ENCODE peak calls at places on chromosomes 3 and 15, in four cellular contexts. I is HepG2, L is H1, Y is K562. Z is an unnamed sample.

GRCh38 chr15:64532921-64533320 is 72.5 kb downstream of the ZNF609 start:
- DNase-seq in L (no peak), I (no peak), Y (no peak), Z (no peak)

GRCh38 chr15:37881237-37882013 is 53.0 kb upstream of the TMCO5A start:
- DNase-seq in Y (no peak), I (no peak), L (no peak), Z (no peak)

GRCh38 chr15:74252291-74253080 is 16.4 kb downstream of the CCDC33 start:
- DNase-seq in Y (no peak), L (no peak), I (no peak), Z (no peak)

GRCh38 chr3:143443851-143444331 is 324.3 kb downstream of the CHST2 start:
- DNase-seq in I (no peak), Y (peak; percentile 66), L (no peak), Z (peak; percentile 93)

GRCh38 chr3:154122096-154122911 is 1.1 kb downstream of the ARHGEF26 start:
- DNase-seq in L (no peak), Y (no peak), I (no peak), Z (peak; percentile 46)

GRCh38 chr3:102474207-102474606 is 39.4 kb downstream of the ZPLD1 start:
- DNase-seq in L (no peak), Y (no peak), I (no peak), Z (no peak)

GRCh38 chr15:98884894-98885293 is 122.7 kb downstream of the PGPEP1L start:
- DNase-seq in I (no peak), L (no peak), Y (no peak), Z (no peak)

GRCh38 chr3:34256791-34257190 is 458.4 kb downstream of the PDCD6IP start:
- DNase-seq in I (no peak), Y (no peak), L (no peak), Z (no peak)

GRCh38 chr3:152443212-152444023 is 174.7 kb downstream of the MBNL1 start:
- DNase-seq in I (no peak), Y (no peak), L (no peak), Z (peak; percentile 16)

GRCh38 chr15:59166601-59167265 is 39.9 kb upstream of the LDHAL6B start:
- DNase-seq in Y (no peak), L (no peak), I (no peak), Z (no peak)

GRCh38 chr3:8622873-8623725 is 21.5 kb downstream of the SSUH2 start:
- DNase-seq in Y (peak; percentile 87), I (peak; percentile 41), L (peak; percentile 61), Z (peak; percentile 85)

GRCh38 chr15:77032647-77033416 is 37.9 kb downstream of the PSTPIP1 start:
- DNase-seq in I (no peak), L (no peak), Y (no peak), Z (no peak)

GRCh38 chr3:156643729-156644389 is 30.5 kb upstream of the TIPARP start:
- DNase-seq in I (no peak), Y (peak; percentile 65), L (no peak), Z (no peak)

GRCh38 chr3:141921316-141921715 is 44.9 kb downstream of the ATP1B3 start:
- DNase-seq in L (no peak), Y (no peak), I (no peak), Z (no peak)

GRCh38 chr3:11544413-11545181 is 99.1 kb downstream of the VGLL4 start:
- DNase-seq in Y (no peak), L (no peak), I (peak; percentile 23), Z (no peak)

GRCh38 chr15:68718468-68718867 is 102.2 kb downstream of the ANP32A start:
- DNase-seq in L (no peak), I (no peak), Y (no peak), Z (no peak)
- TF ChIP-seq PHF8 in L (no peak), I (no peak), Y (no peak), Z (no peak)

GRCh38 chr3:173690542-173690941 is 293.0 kb downstream of the NLGN1 start:
- DNase-seq in Y (no peak), I (no peak), L (no peak), Z (no peak)
- TF ChIP-seq PHF8 in Y (no peak), I (no peak), L (no peak), Z (no peak)

GRCh38 chr3:61674595-61674994 is 113.2 kb downstream of the PTPRG start:
- DNase-seq in Y (no peak), L (no peak), I (no peak), Z (no peak)
- TF ChIP-seq PHF8 in Y (no peak), L (no peak), I (no peak), Z (no peak)

GRCh38 chr3:138426211-138426610 is 8.2 kb upstream of the ESYT3 start:
- DNase-seq in L (no peak), Y (no peak), I (no peak), Z (no peak)
- TF ChIP-seq PHF8 in L (no peak), Y (no peak), I (no peak), Z (no peak)

GRCh38 chr3:16844222-16844621 is 40.5 kb upstream of the PLCL2 start:
- DNase-seq in Y (no peak), I (no peak), L (no peak), Z (no peak)

GRCh38 chr3:16841354-16841753 is 43.4 kb upstream of the PLCL2 start:
- DNase-seq in I (no peak), Y (no peak), L (no peak), Z (no peak)

GRCh38 chr3:16840111-16840444 is 44.7 kb upstream of the PLCL2 start:
- DNase-seq in I (no peak), L (no peak), Y (no peak), Z (no peak)

GRCh38 chr3:16842710-16843270 is 42.0 kb upstream of the PLCL2 start:
- DNase-seq in Y (no peak), L (no peak), I (no peak), Z (no peak)

DNA sequence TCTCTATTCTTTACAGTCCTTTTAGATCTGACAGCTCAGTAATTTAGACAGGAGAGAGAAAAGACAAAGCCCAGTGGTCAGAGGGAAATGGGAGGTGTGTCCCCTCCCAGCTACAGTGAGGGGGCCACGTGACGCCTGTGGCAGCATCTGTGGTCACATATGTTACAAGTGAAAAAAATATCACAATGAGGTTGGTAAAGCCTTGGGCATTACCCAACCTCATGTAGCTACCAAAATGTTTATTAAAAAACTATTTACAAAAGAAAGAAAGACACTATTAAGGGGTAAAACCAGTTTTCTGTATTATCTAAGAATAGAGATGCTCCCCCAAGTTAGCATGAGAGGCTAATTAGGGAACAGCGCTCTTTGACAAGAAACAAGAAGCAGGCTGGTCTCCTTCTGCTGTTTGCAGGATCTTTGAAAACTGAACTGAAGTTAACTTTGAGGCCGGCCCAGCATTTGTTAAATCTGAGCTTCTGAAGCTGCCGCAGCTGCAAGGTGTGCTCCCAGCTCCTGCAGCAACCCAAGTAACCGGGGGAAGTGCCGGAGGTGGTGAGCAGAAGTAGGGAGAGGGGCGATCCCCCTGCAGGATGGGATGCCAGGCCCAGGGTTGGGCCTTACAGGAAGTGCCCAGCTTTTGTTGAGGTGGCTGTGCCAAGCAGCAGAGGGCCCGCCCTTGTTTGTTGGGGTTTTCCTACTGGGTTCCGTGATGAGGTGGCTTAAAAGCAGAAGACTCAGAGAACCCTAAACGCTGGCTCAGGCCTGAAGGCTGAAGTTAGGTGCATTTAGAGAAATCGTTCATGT is 42.6 kb upstream of the PLCL2 start:
- DNase-seq in L (no peak), Y (no peak), I (no peak), Z (no peak)
- TF ChIP-seq PHF8 in L (no peak), Y (peak; percentile 1), I (no peak), Z (no peak)

DNA sequence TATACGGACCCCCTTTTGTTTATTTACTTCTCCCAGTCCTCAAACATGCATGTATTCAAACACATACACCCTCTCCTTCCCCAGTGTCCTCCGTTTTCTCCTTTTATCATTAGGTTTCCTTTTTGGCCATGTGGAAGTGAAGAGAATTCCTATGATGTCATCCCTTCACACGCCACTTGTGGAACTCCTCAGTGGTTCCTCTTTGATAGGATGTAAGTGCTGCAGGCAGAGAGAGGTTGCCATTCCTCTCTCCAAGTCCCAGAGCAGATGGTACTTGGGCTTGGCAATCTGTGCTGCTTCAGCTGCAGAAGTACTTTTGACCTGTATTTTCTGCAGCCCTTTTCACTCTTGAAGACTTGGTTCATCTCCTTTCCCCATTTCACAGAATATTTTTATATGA is 32.9 kb upstream of the CRTC3 start:
- DNase-seq in L (no peak), I (no peak), Y (no peak), Z (no peak)
- TF ChIP-seq PHF8 in L (no peak), I (no peak), Y (no peak), Z (no peak)

DNA sequence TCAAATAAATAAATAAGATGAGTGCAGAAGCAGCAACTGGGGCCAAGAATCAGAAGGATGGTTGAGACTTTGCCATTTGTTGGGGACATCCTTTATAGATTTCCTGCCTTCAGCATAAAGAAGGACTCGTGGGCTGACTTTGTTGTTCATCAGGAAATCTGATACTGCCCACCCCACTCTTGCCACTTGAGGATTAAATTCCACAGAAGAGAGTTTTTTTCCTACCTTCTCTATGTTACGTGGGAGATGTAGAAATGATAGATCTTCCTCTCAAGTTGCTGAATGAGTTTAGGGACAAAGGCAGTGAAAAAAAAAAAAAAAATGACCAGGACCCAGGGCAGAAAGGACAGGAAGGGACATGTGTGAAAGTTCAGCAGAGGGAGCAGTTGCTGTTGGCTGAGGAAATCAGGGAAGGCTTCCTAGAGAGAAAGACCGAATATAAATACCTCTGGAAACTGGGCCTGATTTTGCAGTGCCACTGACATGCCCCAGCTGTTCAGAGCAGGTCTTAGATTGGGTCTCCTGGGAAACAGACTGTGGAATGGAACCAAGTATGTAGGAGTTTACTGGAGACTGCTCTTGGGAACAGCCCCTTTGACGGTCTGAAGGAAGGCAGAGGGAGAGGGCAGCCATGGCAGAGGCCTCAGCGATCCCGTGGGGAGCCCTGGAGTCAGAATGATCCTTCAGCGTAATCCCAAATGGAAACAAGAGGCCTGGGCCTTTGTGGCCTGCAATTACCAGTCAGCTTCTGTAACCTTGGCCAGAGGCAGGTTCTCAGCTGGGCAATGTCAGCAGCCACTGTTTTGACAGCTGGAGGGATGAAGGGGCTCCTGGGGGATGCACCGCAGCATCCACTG is 50.9 kb downstream of the C3orf20 start:
- DNase-seq in Y (no peak), L (no peak), I (no peak), Z (no peak)
- TF ChIP-seq PHF8 in Y (no peak), L (no peak), I (no peak), Z (no peak)

DNA sequence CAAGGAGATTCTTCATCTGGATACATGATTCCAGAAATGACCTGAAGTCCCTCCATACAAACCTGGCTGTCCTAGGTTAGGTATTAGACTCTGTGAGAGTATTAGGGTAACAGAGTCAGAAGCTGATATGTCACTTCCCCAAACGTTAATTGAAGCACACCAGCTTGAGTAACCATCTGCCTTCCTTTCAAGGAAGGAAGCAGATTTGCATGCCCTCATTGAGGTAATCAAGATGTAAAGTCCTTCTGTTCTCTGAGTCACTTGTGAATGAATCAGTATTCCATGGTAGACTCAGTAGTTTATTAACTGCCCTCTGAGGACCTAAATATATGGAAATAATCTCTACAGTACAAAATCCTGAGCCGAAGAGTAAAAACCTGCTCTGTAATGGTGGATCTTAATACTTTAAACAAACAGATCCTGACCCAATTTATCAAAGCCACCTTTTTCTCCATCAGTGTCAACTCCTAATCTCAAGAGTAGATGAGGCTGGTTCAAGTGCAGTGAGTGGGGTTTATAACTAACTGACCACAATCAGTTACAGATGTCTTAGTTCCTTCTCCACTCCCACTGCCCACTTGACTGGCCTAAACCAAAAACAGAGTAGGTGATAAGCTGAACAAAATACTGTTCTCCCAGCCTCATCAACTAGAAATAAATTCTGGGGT is 246.2 kb upstream of the CHRM5 start:
- DNase-seq in L (no peak), I (no peak), Y (no peak), Z (no peak)
- TF ChIP-seq PHF8 in L (no peak), I (no peak), Y (no peak), Z (no peak)

GRCh38 chr3:111662907-111663306 is 67.8 kb upstream of the ZBED2 start:
- DNase-seq in L (no peak), I (no peak), Y (no peak), Z (no peak)
- TF ChIP-seq PHF8 in L (no peak), I (no peak), Y (no peak), Z (no peak)